ENCODE peak calls at places on chromosome 15, in eight cellular contexts. One of them, this sample, is unnamed.

GRCh38 chr15:80578206-80578595 is 116.9 kb upstream of the ABHD17C start:
- DNase-seq in tibial nerve: no peak
- DNase-seq in suprapubic skin: peak
- DNase-seq in sigmoid colon: peak
- DNase-seq in stomach: no peak
- DNase-seq in SK-N-SH: no peak
- DNase-seq in HepG2: no peak
- DNase-seq in ovary: no peak
- DNase-seq in this sample: no peak

GRCh38 chr15:49145651-49146609 is 9.5 kb downstream of the COPS2 start:
- DNase-seq in suprapubic skin: no peak
- DNase-seq in SK-N-SH: peak
- DNase-seq in ovary: no peak
- DNase-seq in sigmoid colon: no peak
- DNase-seq in stomach: no peak
- DNase-seq in HepG2: peak
- DNase-seq in tibial nerve: peak
- DNase-seq in this sample: no peak

GRCh38 chr15:60875681-60876080 is 353.4 kb downstream of the RORA start:
- DNase-seq in tibial nerve: no peak
- DNase-seq in suprapubic skin: no peak
- DNase-seq in HepG2: no peak
- DNase-seq in ovary: no peak
- DNase-seq in SK-N-SH: no peak
- DNase-seq in sigmoid colon: no peak
- DNase-seq in stomach: no peak
- DNase-seq in this sample: no peak

GRCh38 chr15:71093089-71094024 is 21.9 kb upstream of the THSD4 start:
- DNase-seq in HepG2: no peak
- DNase-seq in suprapubic skin: no peak
- DNase-seq in sigmoid colon: no peak
- DNase-seq in tibial nerve: no peak
- DNase-seq in SK-N-SH: no peak
- DNase-seq in stomach: peak
- DNase-seq in ovary: no peak
- DNase-seq in this sample: peak

GRCh38 chr15:60003243-60004018 is 680 bp upstream of the FOXB1 start:
- DNase-seq in HepG2: no peak
- DNase-seq in tibial nerve: no peak
- DNase-seq in suprapubic skin: no peak
- DNase-seq in sigmoid colon: no peak
- DNase-seq in ovary: no peak
- DNase-seq in SK-N-SH: peak
- DNase-seq in stomach: no peak
- DNase-seq in this sample: no peak

GRCh38 chr15:50764331-50765201 is 940 bp downstream of the SPPL2A start:
- DNase-seq in ovary: no peak
- DNase-seq in sigmoid colon: no peak
- DNase-seq in SK-N-SH: peak
- DNase-seq in stomach: no peak
- DNase-seq in tibial nerve: no peak
- DNase-seq in HepG2: no peak
- DNase-seq in suprapubic skin: no peak
- DNase-seq in this sample: no peak

GRCh38 chr15:37015025-37015424 is 85.3 kb downstream of the MEIS2 start:
- DNase-seq in stomach: no peak
- DNase-seq in suprapubic skin: no peak
- DNase-seq in sigmoid colon: no peak
- DNase-seq in tibial nerve: no peak
- DNase-seq in ovary: no peak
- DNase-seq in SK-N-SH: no peak
- DNase-seq in HepG2: no peak
- DNase-seq in this sample: no peak

GRCh38 chr15:78212546-78213424 is 21.6 kb downstream of the ACSBG1 start:
- DNase-seq in suprapubic skin: peak
- DNase-seq in sigmoid colon: peak
- DNase-seq in stomach: peak
- DNase-seq in tibial nerve: no peak
- DNase-seq in ovary: peak
- DNase-seq in SK-N-SH: peak
- DNase-seq in HepG2: peak
- DNase-seq in this sample: no peak

GRCh38 chr15:101647251-101647650 is 4.9 kb downstream of the TM2D3 start:
- DNase-seq in SK-N-SH: peak
- DNase-seq in ovary: no peak
- DNase-seq in tibial nerve: no peak
- DNase-seq in stomach: no peak
- DNase-seq in suprapubic skin: no peak
- DNase-seq in HepG2: no peak
- DNase-seq in sigmoid colon: no peak
- DNase-seq in this sample: no peak

GRCh38 chr15:51203797-51204196 is 109.1 kb upstream of the TNFAIP8L3 start:
- DNase-seq in sigmoid colon: no peak
- DNase-seq in tibial nerve: no peak
- DNase-seq in suprapubic skin: no peak
- DNase-seq in HepG2: peak
- DNase-seq in SK-N-SH: no peak
- DNase-seq in ovary: no peak
- DNase-seq in stomach: no peak
- DNase-seq in this sample: no peak

GRCh38 chr15:40902605-40903561 is 8.6 kb downstream of the VPS18 start:
- DNase-seq in suprapubic skin: no peak
- DNase-seq in tibial nerve: peak
- DNase-seq in stomach: no peak
- DNase-seq in SK-N-SH: no peak
- DNase-seq in HepG2: no peak
- DNase-seq in ovary: no peak
- DNase-seq in sigmoid colon: no peak
- DNase-seq in this sample: peak

GRCh38 chr15:57307527-57308193 is 68.6 kb upstream of the CGNL1 start:
- DNase-seq in suprapubic skin: no peak
- DNase-seq in tibial nerve: no peak
- DNase-seq in SK-N-SH: no peak
- DNase-seq in ovary: no peak
- DNase-seq in sigmoid colon: peak
- DNase-seq in stomach: no peak
- DNase-seq in HepG2: peak
- DNase-seq in this sample: no peak

GRCh38 chr15:34610388-34610787 is 26.9 kb upstream of the GOLGA8B start:
- DNase-seq in HepG2: no peak
- DNase-seq in sigmoid colon: no peak
- DNase-seq in SK-N-SH: no peak
- DNase-seq in stomach: no peak
- DNase-seq in tibial nerve: no peak
- DNase-seq in ovary: no peak
- DNase-seq in suprapubic skin: no peak
- DNase-seq in this sample: no peak

GRCh38 chr15:74653426-74654082 is 37.9 kb downstream of the CLK3 start:
- DNase-seq in stomach: peak
- DNase-seq in tibial nerve: no peak
- DNase-seq in sigmoid colon: peak
- DNase-seq in suprapubic skin: peak
- DNase-seq in SK-N-SH: peak
- DNase-seq in HepG2: no peak
- DNase-seq in ovary: no peak
- DNase-seq in this sample: peak

GRCh38 chr15:45187578-45187893 is 230 bp downstream of the SHF start:
- DNase-seq in suprapubic skin: no peak
- DNase-seq in tibial nerve: no peak
- DNase-seq in HepG2: no peak
- DNase-seq in stomach: no peak
- DNase-seq in ovary: no peak
- DNase-seq in SK-N-SH: no peak
- DNase-seq in sigmoid colon: no peak
- DNase-seq in this sample: no peak

GRCh38 chr15:48393650-48394049 is 62.4 kb downstream of the DUT start:
- DNase-seq in stomach: peak
- DNase-seq in tibial nerve: no peak
- DNase-seq in sigmoid colon: no peak
- DNase-seq in SK-N-SH: no peak
- DNase-seq in ovary: peak
- DNase-seq in HepG2: no peak
- DNase-seq in suprapubic skin: no peak
- DNase-seq in this sample: no peak

GRCh38 chr15:41323611-41324010 is 8.8 kb downstream of the OIP5 start:
- DNase-seq in HepG2: no peak
- DNase-seq in sigmoid colon: no peak
- DNase-seq in stomach: no peak
- DNase-seq in SK-N-SH: no peak
- DNase-seq in ovary: no peak
- DNase-seq in tibial nerve: no peak
- DNase-seq in suprapubic skin: no peak
- DNase-seq in this sample: no peak

GRCh38 chr15:38217181-38217580 is 35.5 kb upstream of the SPRED1 start:
- DNase-seq in suprapubic skin: no peak
- DNase-seq in stomach: no peak
- DNase-seq in tibial nerve: no peak
- DNase-seq in SK-N-SH: no peak
- DNase-seq in HepG2: no peak
- DNase-seq in ovary: no peak
- DNase-seq in sigmoid colon: no peak
- DNase-seq in this sample: no peak

DNA sequence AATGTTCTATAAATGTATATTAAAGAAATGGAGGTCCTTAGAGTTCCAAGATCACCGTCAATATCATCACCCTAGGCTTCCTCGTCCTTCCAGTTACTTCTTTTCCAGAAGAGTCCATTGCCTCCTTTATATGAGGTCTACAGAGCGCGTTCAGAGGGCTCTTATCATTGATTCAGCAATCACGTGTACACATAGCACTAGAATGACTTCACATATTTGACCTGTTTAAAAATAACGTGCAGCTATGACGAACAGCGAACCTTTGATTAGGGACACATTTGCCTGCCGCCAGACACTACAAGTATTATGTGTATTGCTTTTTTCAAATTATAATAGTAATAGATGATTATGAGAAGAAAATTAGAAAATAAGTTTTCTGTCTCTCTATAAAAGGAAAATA is 26.0 kb downstream of the IGF1R start:
- DNase-seq in ovary: no peak
- DNase-seq in stomach: no peak
- DNase-seq in suprapubic skin: no peak
- DNase-seq in sigmoid colon: no peak
- DNase-seq in HepG2: no peak
- DNase-seq in SK-N-SH: no peak
- DNase-seq in tibial nerve: no peak
- DNase-seq in this sample: no peak
- H3K4me3 ChIP-seq in ovary: no peak
- H3K4me3 ChIP-seq in stomach: no peak
- H3K4me3 ChIP-seq in suprapubic skin: no peak
- H3K4me3 ChIP-seq in sigmoid colon: no peak
- H3K4me3 ChIP-seq in HepG2: no peak
- H3K4me3 ChIP-seq in SK-N-SH: no peak
- H3K4me3 ChIP-seq in tibial nerve: no peak
- H3K4me3 ChIP-seq in this sample: no peak

GRCh38 chr15:90190606-90191343 is 10.4 kb upstream of the SEMA4B start:
- DNase-seq in HepG2: no peak
- DNase-seq in ovary: no peak
- DNase-seq in SK-N-SH: no peak
- DNase-seq in sigmoid colon: no peak
- DNase-seq in stomach: peak
- DNase-seq in tibial nerve: no peak
- DNase-seq in suprapubic skin: no peak
- DNase-seq in this sample: no peak

GRCh38 chr15:90191344-90191687 is 9.8 kb upstream of the SEMA4B start:
- DNase-seq in sigmoid colon: no peak
- DNase-seq in tibial nerve: no peak
- DNase-seq in HepG2: no peak
- DNase-seq in ovary: no peak
- DNase-seq in suprapubic skin: no peak
- DNase-seq in SK-N-SH: no peak
- DNase-seq in stomach: no peak
- DNase-seq in this sample: no peak

GRCh38 chr15:90192961-90193786 is 8.0 kb upstream of the SEMA4B start:
- DNase-seq in tibial nerve: no peak
- DNase-seq in sigmoid colon: peak
- DNase-seq in HepG2: no peak
- DNase-seq in suprapubic skin: no peak
- DNase-seq in SK-N-SH: no peak
- DNase-seq in ovary: no peak
- DNase-seq in stomach: no peak
- DNase-seq in this sample: no peak

GRCh38 chr15:90189781-90190467 is 11.2 kb upstream of the SEMA4B start:
- DNase-seq in SK-N-SH: no peak
- DNase-seq in stomach: no peak
- DNase-seq in suprapubic skin: no peak
- DNase-seq in HepG2: no peak
- DNase-seq in sigmoid colon: no peak
- DNase-seq in ovary: no peak
- DNase-seq in tibial nerve: no peak
- DNase-seq in this sample: no peak

GRCh38 chr15:90191795-90192494 is 9.2 kb upstream of the SEMA4B start:
- DNase-seq in HepG2: peak
- DNase-seq in tibial nerve: peak
- DNase-seq in SK-N-SH: peak
- DNase-seq in sigmoid colon: peak
- DNase-seq in suprapubic skin: peak
- DNase-seq in ovary: peak
- DNase-seq in stomach: peak
- DNase-seq in this sample: peak
- TF ChIP-seq EP300 in HepG2: no peak
- TF ChIP-seq EP300 in tibial nerve: no peak
- TF ChIP-seq EP300 in SK-N-SH: peak
- TF ChIP-seq EP300 in sigmoid colon: no peak
- TF ChIP-seq EP300 in suprapubic skin: no peak
- TF ChIP-seq EP300 in ovary: no peak
- TF ChIP-seq EP300 in stomach: no peak
- TF ChIP-seq EP300 in this sample: no peak

DNA sequence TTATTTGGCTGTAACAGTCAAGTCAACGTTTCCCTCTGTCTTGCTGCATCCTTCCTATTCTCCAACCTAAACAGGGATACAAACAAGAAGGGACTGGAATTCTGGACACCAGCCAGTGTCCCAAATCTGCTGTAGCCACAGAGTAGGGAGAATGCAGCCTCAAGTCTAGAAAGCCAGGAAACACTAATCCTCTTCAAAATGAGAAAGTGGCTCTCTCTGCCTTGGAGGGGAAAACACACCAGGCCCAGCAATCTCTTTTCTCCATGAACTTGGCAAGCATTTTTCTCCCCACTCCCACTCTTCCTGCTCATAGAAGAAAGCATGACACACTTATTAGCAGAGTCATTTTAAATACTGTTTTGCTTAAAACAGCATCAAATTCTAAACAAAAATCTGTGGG is 781.7 kb downstream of the SQOR start:
- DNase-seq in HepG2: no peak
- DNase-seq in stomach: no peak
- DNase-seq in sigmoid colon: no peak
- DNase-seq in tibial nerve: no peak
- DNase-seq in ovary: no peak
- DNase-seq in SK-N-SH: no peak
- DNase-seq in suprapubic skin: no peak
- DNase-seq in this sample: no peak
- TF ChIP-seq CTCF in HepG2: no peak
- TF ChIP-seq CTCF in stomach: no peak
- TF ChIP-seq CTCF in sigmoid colon: no peak
- TF ChIP-seq CTCF in tibial nerve: no peak
- TF ChIP-seq CTCF in ovary: no peak
- TF ChIP-seq CTCF in SK-N-SH: no peak
- TF ChIP-seq CTCF in suprapubic skin: no peak
- TF ChIP-seq CTCF in this sample: no peak

GRCh38 chr15:87907676-87908446 is 348.7 kb downstream of the NTRK3 start:
- DNase-seq in tibial nerve: no peak
- DNase-seq in ovary: no peak
- DNase-seq in HepG2: no peak
- DNase-seq in sigmoid colon: no peak
- DNase-seq in stomach: no peak
- DNase-seq in suprapubic skin: no peak
- DNase-seq in SK-N-SH: no peak
- DNase-seq in this sample: no peak
- H3K4me3 ChIP-seq in tibial nerve: no peak
- H3K4me3 ChIP-seq in ovary: no peak
- H3K4me3 ChIP-seq in HepG2: no peak
- H3K4me3 ChIP-seq in sigmoid colon: no peak
- H3K4me3 ChIP-seq in stomach: no peak
- H3K4me3 ChIP-seq in suprapubic skin: no peak
- H3K4me3 ChIP-seq in SK-N-SH: no peak
- H3K4me3 ChIP-seq in this sample: no peak